ENCODE peak calls at places on chromosomes 7 and 10, in seven cellular contexts. K, X, G, Q, U, N and F are unnamed samples.

GRCh38 chr7:27885652-27886051 is 145.7 kb downstream of the TAX1BP1 start:
- DNase-seq in K (no peak), X (no peak), G (no peak), Q (no peak), U (no peak), N (no peak), F (no peak)

GRCh38 chr10:102593074-102593803 is 51.0 kb upstream of the TRIM8 start:
- DNase-seq in K (no peak), X (no peak), G (no peak), Q (no peak), U (peak), N (peak), F (no peak)

GRCh38 chr7:73774923-73775322 is 4.9 kb upstream of the CLDN3 start:
- DNase-seq in K (no peak), X (no peak), G (no peak), Q (no peak), U (no peak), N (peak), F (no peak)

GRCh38 chr10:103100620-103101019 is 92.5 kb downstream of the NT5C2 start:
- DNase-seq in K (no peak), X (no peak), G (no peak), Q (no peak), U (no peak), N (no peak), F (no peak)

GRCh38 chr10:45586028-45586824 is 86.3 kb downstream of the ZFAND4 start:
- DNase-seq in K (no peak), X (no peak), G (no peak), Q (no peak), U (no peak), N (no peak), F (no peak)

GRCh38 chr10:103145860-103146466 is 47.1 kb downstream of the NT5C2 start:
- DNase-seq in K (peak), X (no peak), G (peak), Q (no peak), U (peak), N (peak), F (peak)

GRCh38 chr7:144671429-144671828 is 164.4 kb downstream of the TPK1 start:
- DNase-seq in K (no peak), X (no peak), G (no peak), Q (no peak), U (no peak), N (no peak), F (no peak)

GRCh38 chr7:75716992-75717626 is 21.6 kb downstream of the HIP1 start:
- DNase-seq in K (no peak), X (no peak), G (peak), Q (no peak), U (peak), N (no peak), F (no peak)

GRCh38 chr7:39164887-39165286 is 187.2 kb downstream of the POU6F2 start:
- DNase-seq in K (no peak), X (no peak), G (no peak), Q (no peak), U (no peak), N (no peak), F (no peak)

GRCh38 chr7:30531286-30531685 is 26.7 kb upstream of the GGCT start:
- DNase-seq in K (no peak), X (no peak), G (no peak), Q (no peak), U (no peak), N (no peak), F (no peak)

GRCh38 chr7:116064179-116064578 is 33.6 kb upstream of the TFEC start:
- DNase-seq in K (no peak), X (no peak), G (no peak), Q (no peak), U (no peak), N (no peak), F (no peak)

GRCh38 chr7:2732959-2733584 is 45.1 kb downstream of the AMZ1 start:
- DNase-seq in K (no peak), X (no peak), G (no peak), Q (peak), U (no peak), N (peak), F (peak)

GRCh38 chr10:127977368-127978009 is 70.6 kb downstream of the PTPRE start:
- DNase-seq in K (peak), X (no peak), G (no peak), Q (no peak), U (no peak), N (no peak), F (no peak)

GRCh38 chr7:5572439-5572838 is 148.8 kb upstream of the TNRC18 start:
- DNase-seq in K (no peak), X (no peak), G (no peak), Q (no peak), U (no peak), N (no peak), F (no peak)

GRCh38 chr7:98291717-98292116 is 10.2 kb downstream of the BRI3 start:
- DNase-seq in K (peak), X (no peak), G (no peak), Q (no peak), U (no peak), N (peak), F (no peak)

GRCh38 chr10:24246365-24246764 is 37.4 kb downstream of the KIAA1217 start:
- DNase-seq in K (no peak), X (no peak), G (no peak), Q (no peak), U (no peak), N (no peak), F (no peak)

GRCh38 chr7:43560742-43561330 is 22.1 kb upstream of the STK17A start:
- DNase-seq in K (no peak), X (no peak), G (no peak), Q (no peak), U (no peak), N (no peak), F (no peak)

GRCh38 chr10:114021135-114021534 is 22.5 kb upstream of the ADRB1 start:
- DNase-seq in K (no peak), X (no peak), G (no peak), Q (no peak), U (no peak), N (no peak), F (no peak)

GRCh38 chr10:28631896-28632596 is 45.3 kb upstream of the BAMBI start:
- DNase-seq in K (no peak), X (no peak), G (no peak), Q (no peak), U (peak), N (no peak), F (no peak)

GRCh38 chr7:110877086-110877485 is 213.8 kb upstream of the LRRN3 start:
- DNase-seq in K (no peak), X (no peak), G (no peak), Q (no peak), U (no peak), N (no peak), F (no peak)

GRCh38 chr7:117034851-117035462 is 81.7 kb downstream of the ST7 start:
- DNase-seq in K (no peak), X (no peak), G (no peak), Q (no peak), U (no peak), N (no peak), F (no peak)

GRCh38 chr7:95608344-95609173 is 12.2 kb upstream of the PDK4 start:
- DNase-seq in K (peak), X (peak), G (peak), Q (no peak), U (peak), N (peak), F (peak)

GRCh38 chr10:127849896-127850295 is 42.8 kb downstream of the CLRN3 start:
- DNase-seq in K (no peak), X (no peak), G (no peak), Q (no peak), U (no peak), N (no peak), F (no peak)

GRCh38 chr10:18618995-18619394 is 32.4 kb downstream of the NSUN6 start:
- DNase-seq in K (no peak), X (no peak), G (no peak), Q (no peak), U (no peak), N (no peak), F (no peak)

GRCh38 chr7:82397846-82398245 is 45.7 kb downstream of the CACNA2D1 start:
- DNase-seq in K (no peak), X (no peak), G (no peak), Q (no peak), U (no peak), N (no peak), F (no peak)

GRCh38 chr10:12572281-12572680 is 222.9 kb downstream of the CAMK1D start:
- DNase-seq in K (no peak), X (no peak), G (no peak), Q (no peak), U (no peak), N (no peak), F (no peak)

GRCh38 chr7:28126047-28127041 is 54.3 kb downstream of the JAZF1 start:
- DNase-seq in K (no peak), X (no peak), G (no peak), Q (no peak), U (no peak), N (peak), F (no peak)

GRCh38 chr10:62384057-62384446 is 9.9 kb downstream of the ZNF365 start:
- DNase-seq in K (no peak), X (peak), G (peak), Q (no peak), U (no peak), N (peak), F (peak)

GRCh38 chr7:70782729-70783290 is 349.1 kb upstream of the GALNT17 start:
- DNase-seq in K (no peak), X (no peak), G (no peak), Q (no peak), U (no peak), N (no peak), F (no peak)

GRCh38 chr7:156064921-156065386 is 252.7 kb upstream of the SHH start:
- DNase-seq in K (no peak), X (no peak), G (no peak), Q (no peak), U (peak), N (no peak), F (no peak)

GRCh38 chr7:155665957-155666287 is 21.5 kb downstream of the RBM33 start:
- DNase-seq in K (no peak), X (no peak), G (no peak), Q (no peak), U (no peak), N (peak), F (no peak)

GRCh38 chr7:84134169-84134568 is 60.4 kb downstream of the SEMA3A start:
- DNase-seq in K (no peak), X (no peak), G (no peak), Q (no peak), U (no peak), N (no peak), F (no peak)

GRCh38 chr7:128833939-128834310 is 3.7 kb downstream of the FLNC start:
- DNase-seq in K (no peak), X (no peak), G (no peak), Q (no peak), U (no peak), N (no peak), F (no peak)

GRCh38 chr7:127619681-127620405 is 1.9 kb upstream of the PAX4 start:
- DNase-seq in K (peak), X (no peak), G (no peak), Q (no peak), U (no peak), N (no peak), F (no peak)
- TF ChIP-seq JUND in K (no peak), X (no peak), G (no peak), Q (no peak), U (no peak), N (no peak), F (no peak)

DNA sequence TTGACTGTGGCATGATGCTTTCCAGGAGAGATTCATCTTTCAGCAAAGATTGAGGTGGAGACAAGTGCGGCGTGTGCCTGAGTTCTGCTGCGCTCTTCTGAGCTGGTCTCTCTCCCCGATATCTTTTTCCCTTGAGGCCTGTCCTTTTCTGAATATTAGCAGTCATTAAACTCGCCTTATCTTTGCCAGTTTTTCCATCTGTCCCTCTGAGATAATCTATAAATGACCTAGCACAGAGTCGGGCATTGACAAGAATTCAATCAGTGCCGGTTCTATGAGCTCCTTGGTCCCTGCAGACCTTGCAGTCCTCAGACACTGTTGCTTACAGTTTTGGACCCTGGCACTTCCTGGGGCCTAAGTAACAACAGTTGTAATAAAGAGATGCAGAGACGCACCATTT is 89.7 kb upstream of the IKZF1 start:
- DNase-seq in K (no peak), X (no peak), G (no peak), Q (no peak), U (no peak), N (no peak), F (no peak)
- TF ChIP-seq JUND in K (no peak), X (no peak), G (no peak), Q (no peak), U (no peak), N (no peak), F (no peak)

GRCh38 chr7:83166-83840 is 109.1 kb upstream of the FAM20C start:
- DNase-seq in K (no peak), X (no peak), G (no peak), Q (no peak), U (no peak), N (no peak), F (no peak)
- TF ChIP-seq JUND in K (no peak), X (no peak), G (no peak), Q (no peak), U (no peak), N (no peak), F (no peak)

GRCh38 chr10:90413196-90413595 is 444.6 kb downstream of the HTR7 start:
- DNase-seq in K (no peak), X (no peak), G (no peak), Q (no peak), U (no peak), N (no peak), F (no peak)
- TF ChIP-seq JUND in K (no peak), X (no peak), G (no peak), Q (no peak), U (no peak), N (no peak), F (no peak)

DNA sequence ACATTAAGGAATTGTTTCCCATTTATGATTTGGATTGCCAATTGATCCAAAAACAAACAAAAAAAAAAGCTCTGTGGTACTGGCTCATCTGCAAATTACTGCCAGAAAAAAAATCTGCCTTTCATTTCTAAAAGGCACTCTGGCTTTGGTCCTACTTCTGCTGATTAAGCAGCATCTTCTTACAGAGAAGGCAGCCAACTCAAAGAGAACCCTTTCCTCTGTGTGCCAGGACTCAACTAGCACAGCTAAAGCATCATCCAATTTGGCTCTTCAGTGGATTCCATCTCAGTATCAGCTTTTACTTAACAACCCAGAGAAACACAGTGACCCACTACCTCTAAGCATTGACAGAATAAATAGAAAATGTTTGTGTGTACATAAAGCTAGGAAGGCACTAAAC is 80.6 kb downstream of the GSAP start:
- DNase-seq in K (no peak), X (no peak), G (no peak), Q (no peak), U (no peak), N (no peak), F (no peak)
- TF ChIP-seq JUND in K (no peak), X (no peak), G (no peak), Q (no peak), U (no peak), N (no peak), F (no peak)

GRCh38 chr7:150376560-150376959 is 2.6 kb upstream of the ZNF775 start:
- DNase-seq in K (no peak), X (no peak), G (no peak), Q (no peak), U (no peak), N (no peak), F (no peak)

GRCh38 chr7:150377116-150377979 is 1.8 kb upstream of the ZNF775 start:
- DNase-seq in K (no peak), X (no peak), G (no peak), Q (no peak), U (no peak), N (no peak), F (no peak)

GRCh38 chr7:150379590-150380379 is 655 bp downstream of the ZNF775 start:
- DNase-seq in K (peak), X (no peak), G (no peak), Q (no peak), U (no peak), N (peak), F (no peak)

GRCh38 chr7:150378853-150379589 is at the start of gene ZNF775:
- DNase-seq in K (peak), X (no peak), G (peak), Q (peak), U (peak), N (peak), F (peak)

DNA sequence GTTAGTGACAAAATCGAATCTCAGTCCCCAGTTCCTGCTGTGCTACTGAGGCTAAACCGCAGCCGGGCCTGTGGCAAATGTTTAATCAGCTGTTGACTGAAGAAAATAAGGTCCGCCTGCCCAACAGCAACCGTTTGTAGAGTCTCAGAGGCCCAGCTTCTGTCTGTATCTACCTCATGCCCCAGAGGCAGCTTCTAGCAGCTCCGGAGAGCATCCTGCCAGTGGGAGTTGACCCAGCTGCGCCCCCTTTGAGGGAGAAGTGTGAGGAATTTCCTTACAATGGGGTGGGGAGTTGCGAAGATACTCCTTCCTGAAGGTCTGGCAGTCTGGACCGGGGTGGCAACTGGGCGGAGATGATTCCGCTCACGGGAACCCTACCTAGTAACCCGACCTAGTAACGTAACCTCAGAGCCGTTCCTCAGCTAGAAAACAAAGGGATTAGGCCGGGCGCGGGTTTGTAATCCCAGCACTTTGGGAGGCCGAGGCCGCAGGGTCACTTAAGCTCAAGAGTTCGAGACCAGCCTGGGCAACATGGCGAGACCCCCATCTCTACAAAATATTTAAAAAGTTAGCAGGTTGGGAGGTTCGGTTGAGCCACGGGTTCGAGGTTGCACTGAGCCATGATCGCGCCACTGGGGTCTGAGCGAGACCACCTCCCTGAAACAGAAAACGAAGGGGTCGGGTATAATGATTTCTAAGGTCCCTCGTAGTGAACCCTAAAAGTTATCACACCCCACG is 846 bp upstream of the ZNF775 start:
- DNase-seq in K (peak), X (no peak), G (peak), Q (peak), U (peak), N (peak), F (peak)
- TF ChIP-seq JUND in K (no peak), X (no peak), G (no peak), Q (no peak), U (no peak), N (peak), F (no peak)

GRCh38 chr10:21015838-21016237 is 118.7 kb upstream of the NEBL start:
- DNase-seq in K (no peak), X (no peak), G (no peak), Q (no peak), U (no peak), N (no peak), F (no peak)
- TF ChIP-seq JUND in K (no peak), X (no peak), G (no peak), Q (no peak), U (no peak), N (no peak), F (no peak)

GRCh38 chr7:920351-921070 is 34.0 kb downstream of the ADAP1 start:
- DNase-seq in K (no peak), X (no peak), G (no peak), Q (peak), U (no peak), N (no peak), F (no peak)
- TF ChIP-seq JUND in K (no peak), X (no peak), G (no peak), Q (no peak), U (no peak), N (no peak), F (no peak)